ENCODE peak calls at places on chromosomes 13 and 19, in eight cellular contexts. T is right atrium auricular region, I is cardiac muscle cell, Q is OCI-LY7, G is PC-3, C is left ventricle myocardium inferior, N is upper lobe of right lung, J is GM23338. Z is an unnamed sample. For H3K4me1, the result is how much of the 10 kb centered on the place peaks cover.

GRCh38 chr19:56839665-56840451 is 668 bp downstream of the PEG3 start:
- DNase-seq in C (peak), I (no peak), T (peak), N (peak), Q (no peak), J (no peak), G (peak), Z (peak)

GRCh38 chr19:14440049-14440448 is 6.9 kb downstream of the PKN1 start:
- DNase-seq in Q (peak), I (no peak), T (peak), N (peak), J (peak), G (no peak), C (peak), Z (no peak)

GRCh38 chr19:5303208-5303607 is 37.4 kb downstream of the PTPRS start:
- DNase-seq in N (no peak), C (no peak), J (no peak), Q (no peak), T (no peak), I (no peak), G (no peak), Z (no peak)

GRCh38 chr13:87426737-87427136 is 244.4 kb upstream of the SLITRK5 start:
- DNase-seq in N (no peak), J (peak), G (no peak), I (no peak), C (no peak), T (no peak), Q (no peak), Z (no peak)

GRCh38 chr13:41500501-41500900 is 43.2 kb downstream of the RGCC start:
- DNase-seq in J (no peak), C (peak), G (peak), Q (peak), I (no peak), N (no peak), T (no peak), Z (no peak)

GRCh38 chr19:40962460-40962961 is 28.6 kb upstream of the CYP2B6 start:
- DNase-seq in G (peak), Q (no peak), N (no peak), I (no peak), T (no peak), J (no peak), C (no peak), Z (no peak)

GRCh38 chr13:71912524-71912923 is 45.5 kb upstream of the DACH1 start:
- DNase-seq in N (no peak), G (peak), I (no peak), C (no peak), Q (no peak), J (no peak), T (no peak), Z (no peak)

GRCh38 chr13:44045179-44045562 is 165.5 kb downstream of the LACC1 start:
- DNase-seq in G (no peak), C (no peak), Q (no peak), J (no peak), N (no peak), I (no peak), T (no peak), Z (no peak)

GRCh38 chr19:16605552-16605951 is 22.5 kb downstream of the MED26 start:
- DNase-seq in N (peak), C (peak), Q (no peak), J (no peak), T (no peak), I (no peak), G (no peak), Z (no peak)

GRCh38 chr13:26036383-26036782 is 15.4 kb downstream of the SHISA2 start:
- DNase-seq in N (no peak), Q (no peak), J (no peak), G (no peak), C (no peak), T (no peak), I (no peak), Z (no peak)

GRCh38 chr19:980133-980998 is 3.8 kb upstream of the WDR18 start:
- DNase-seq in G (no peak), I (peak), C (no peak), Q (no peak), J (peak), T (no peak), N (no peak), Z (no peak)

GRCh38 chr19:19399733-19400438 is 5.6 kb upstream of the GATAD2A start:
- DNase-seq in N (no peak), I (no peak), Q (no peak), G (no peak), J (no peak), T (no peak), C (no peak), Z (no peak)

GRCh38 chr19:48351341-48351752 is 12.4 kb downstream of the TMEM143 start:
- DNase-seq in G (peak), C (peak), I (peak), N (peak), J (peak), T (peak), Q (peak), Z (peak)

GRCh38 chr19:36259211-36259610 is 44.3 kb downstream of the ZNF146 start:
- DNase-seq in N (no peak), C (no peak), I (no peak), G (no peak), T (no peak), J (no peak), Q (no peak), Z (no peak)

GRCh38 chr13:44267966-44268365 is 105.7 kb upstream of the SERP2 start:
- DNase-seq in N (no peak), Q (no peak), G (peak), I (no peak), T (no peak), J (no peak), C (no peak), Z (no peak)

GRCh38 chr19:1862424-1863307 is 713 bp downstream of the KLF16 start:
- DNase-seq in T (no peak), C (no peak), J (peak), G (peak), I (peak), Q (peak), N (peak), Z (peak)

GRCh38 chr13:65585346-65585745 is 1644.8 kb downstream of the PCDH9 start:
- DNase-seq in I (no peak), Q (no peak), G (no peak), T (no peak), N (no peak), J (no peak), C (no peak), Z (no peak)

GRCh38 chr13:28559636-28560259 is 64.8 kb upstream of the FLT1 start:
- DNase-seq in T (no peak), N (no peak), J (no peak), Q (no peak), C (no peak), G (no peak), I (no peak), Z (no peak)

GRCh38 chr19:42281175-42282035 is 12.4 kb downstream of the CIC start:
- DNase-seq in C (peak), N (no peak), G (no peak), J (peak), I (peak), T (peak), Q (peak), Z (peak)

GRCh38 chr19:10421981-10422461 is 1.7 kb downstream of the PDE4A start:
- DNase-seq in G (no peak), T (no peak), C (no peak), N (no peak), I (no peak), Q (peak), J (no peak), Z (no peak)

GRCh38 chr13:32309812-32310706 is 5.1 kb downstream of the ZAR1L start:
- DNase-seq in T (no peak), G (peak), C (no peak), Q (peak), I (peak), J (peak), N (no peak), Z (peak)

GRCh38 chr19:24141612-24142011 is 54.6 kb downstream of the ZNF254 start:
- DNase-seq in G (no peak), I (no peak), C (no peak), N (no peak), J (no peak), Q (no peak), T (no peak), Z (no peak)

GRCh38 chr19:19820774-19821315 is 705 bp downstream of the ZNF506 start:
- DNase-seq in T (no peak), Q (peak), J (no peak), N (no peak), C (no peak), G (no peak), I (peak), Z (no peak)

GRCh38 chr13:60701919-60702318 is 304.9 kb downstream of the TDRD3 start:
- DNase-seq in I (no peak), C (no peak), Q (no peak), T (no peak), G (no peak), N (no peak), J (no peak), Z (no peak)

GRCh38 chr13:44281252-44282000 is 92.2 kb upstream of the SERP2 start:
- DNase-seq in Q (no peak), T (no peak), I (no peak), C (no peak), N (no peak), J (no peak), G (no peak), Z (no peak)

GRCh38 chr13:78317030-78317429 is 286.3 kb downstream of the POU4F1 start:
- DNase-seq in J (peak), Q (no peak), G (peak), N (no peak), I (peak), T (no peak), C (no peak), Z (no peak)

GRCh38 chr19:19321143-19321577 is 531 bp downstream of the MAU2 start:
- DNase-seq in C (no peak), I (peak), J (peak), Q (peak), T (no peak), N (no peak), G (peak), Z (no peak)

GRCh38 chr13:110062077-110062776 is 244.7 kb downstream of the COL4A1 start:
- DNase-seq in N (no peak), J (no peak), I (no peak), T (no peak), C (peak), G (peak), Q (no peak), Z (no peak)

GRCh38 chr19:29107831-29108230 is 105.1 kb downstream of the UQCRFS1 start:
- DNase-seq in J (no peak), I (no peak), C (no peak), Q (no peak), G (no peak), N (no peak), T (no peak), Z (peak)

GRCh38 chr13:79703772-79704171 is 222.8 kb downstream of the NDFIP2 start:
- DNase-seq in Q (no peak), C (no peak), T (no peak), G (no peak), J (no peak), I (no peak), N (no peak), Z (no peak)

GRCh38 chr19:1491849-1492170 is 829 bp downstream of the REEP6 start:
- DNase-seq in G (peak), I (no peak), T (no peak), C (no peak), N (no peak), J (no peak), Q (no peak), Z (peak)

GRCh38 chr13:110280996-110281688 is 25.8 kb downstream of the COL4A1 start:
- DNase-seq in Q (no peak), N (no peak), I (no peak), C (peak), G (no peak), T (peak), J (no peak), Z (no peak)

GRCh38 chr19:29623726-29624488 is 17.8 kb downstream of the POP4 start:
- DNase-seq in G (no peak), T (no peak), N (no peak), C (no peak), I (no peak), Q (no peak), J (no peak), Z (no peak)

GRCh38 chr13:27968316-27969072 is 621 bp downstream of the CDX2 start:
- DNase-seq in N (no peak), Q (no peak), I (no peak), C (no peak), G (no peak), J (peak), T (no peak), Z (no peak)

GRCh38 chr13:106083620-106084350 is 451.7 kb downstream of the EFNB2 start:
- DNase-seq in N (no peak), Q (no peak), C (no peak), J (peak), T (no peak), I (peak), G (peak), Z (no peak)

GRCh38 chr13:113413898-113414282 is 39.4 kb downstream of the ADPRHL1 start:
- DNase-seq in T (no peak), C (peak), N (peak), Q (no peak), J (no peak), G (no peak), I (no peak), Z (no peak)

GRCh38 chr13:33636955-33637670 is 180.8 kb upstream of the RFC3 start:
- DNase-seq in C (no peak), T (no peak), G (peak), N (no peak), Q (peak), J (no peak), I (no peak), Z (no peak)

DNA sequence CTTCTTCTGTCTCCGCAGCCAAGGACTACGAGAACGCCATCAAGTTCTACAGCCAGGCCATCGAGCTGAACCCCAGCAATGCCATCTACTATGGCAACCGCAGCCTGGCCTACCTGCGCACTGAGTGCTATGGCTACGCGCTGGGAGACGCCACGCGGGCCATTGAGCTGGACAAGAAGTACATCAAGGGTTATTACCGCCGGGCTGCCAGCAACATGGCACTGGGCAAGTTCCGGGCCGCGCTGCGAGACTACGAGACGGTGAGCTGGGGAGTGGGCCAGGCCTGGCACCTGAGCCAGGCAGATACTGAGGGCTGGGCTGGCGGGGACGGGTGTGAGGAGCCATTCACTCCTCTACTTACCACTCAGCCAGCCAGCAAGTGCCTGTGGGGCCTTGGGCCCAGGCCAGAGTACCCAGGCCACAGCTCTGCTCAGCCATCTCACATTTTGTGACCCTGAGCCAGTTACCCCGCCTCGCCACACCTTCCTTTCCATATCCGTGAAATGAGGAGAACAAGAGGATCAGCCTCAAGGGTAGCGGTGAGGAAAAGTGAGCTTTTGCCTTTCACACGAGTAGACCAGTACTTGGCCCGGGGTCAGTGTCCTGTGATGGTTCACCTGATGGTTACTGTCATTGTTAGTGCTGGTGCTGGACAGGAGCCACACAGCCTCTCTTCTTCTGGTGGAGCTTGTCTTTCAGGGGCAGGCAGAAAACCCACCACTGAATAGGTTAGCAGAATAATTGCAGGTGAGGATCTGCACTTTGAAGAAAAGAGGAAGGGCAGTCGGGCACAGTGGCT is 7.0 kb downstream of the PPP5C start:
- DNase-seq in C (no peak), I (no peak), N (peak), J (no peak), T (no peak), Q (no peak), G (no peak), Z (peak)
- H3K4me3 ChIP-seq in C (no peak), I (no peak), N (no peak), J (no peak), T (no peak), Q (no peak), G (no peak), Z (no peak)

GRCh38 chr19:7368456-7368855 is 19.7 kb downstream of the ARHGEF18 start:
- DNase-seq in C (no peak), N (no peak), T (no peak), J (no peak), I (no peak), Q (no peak), G (no peak), Z (peak)

GRCh38 chr19:7371001-7371400 is 22.3 kb downstream of the ARHGEF18 start:
- DNase-seq in G (no peak), J (no peak), C (no peak), T (no peak), I (no peak), N (no peak), Q (no peak), Z (no peak)

GRCh38 chr19:7370546-7370945 is 21.8 kb downstream of the ARHGEF18 start:
- DNase-seq in C (no peak), T (no peak), I (no peak), G (no peak), Q (no peak), J (no peak), N (no peak), Z (no peak)

GRCh38 chr19:7363225-7363624 is 14.5 kb downstream of the ARHGEF18 start:
- DNase-seq in G (no peak), C (no peak), N (no peak), I (no peak), J (no peak), Q (no peak), T (no peak), Z (no peak)

DNA sequence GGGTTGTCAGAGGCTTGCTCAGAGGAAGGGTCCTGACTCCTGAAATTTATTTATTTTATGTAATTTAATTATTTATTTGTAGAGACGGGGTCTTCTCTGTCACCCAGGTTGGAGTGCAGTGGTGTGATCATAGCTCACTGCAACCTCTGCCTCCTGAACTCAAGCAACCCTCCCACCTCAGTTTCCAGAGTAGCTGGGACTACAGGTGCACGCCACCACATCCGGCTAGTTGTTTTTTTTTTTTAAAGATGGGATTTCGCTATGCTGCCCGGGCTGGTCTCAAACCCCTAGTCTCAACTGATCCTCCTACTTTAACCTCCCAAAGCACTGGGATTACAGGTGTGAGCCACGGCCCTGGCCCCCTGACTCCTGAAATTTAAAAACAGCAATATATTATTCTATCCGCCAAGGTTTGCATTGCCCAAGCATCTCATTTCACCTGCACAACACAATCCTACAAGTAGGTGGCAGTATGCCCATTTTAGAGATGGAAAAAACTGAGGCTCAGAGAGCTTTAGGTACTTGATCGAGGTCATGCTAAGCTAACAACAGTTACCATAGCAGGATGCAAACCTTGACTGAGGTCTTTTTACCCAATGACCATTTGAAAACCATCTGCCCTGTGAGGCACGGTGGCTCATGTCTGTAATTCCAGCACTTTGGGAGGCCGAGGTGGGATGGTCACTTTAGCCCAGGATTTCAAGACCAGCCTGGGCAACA is 18.1 kb downstream of the ARHGEF18 start:
- DNase-seq in J (peak), I (no peak), C (no peak), Q (peak), T (no peak), G (peak), N (no peak), Z (no peak)
- TF ChIP-seq CTCF in J (peak), I (peak), C (peak), Q (peak), T (no peak), G (peak), N (peak), Z (no peak)

GRCh38 chr13:39317284-39317683 is 279.0 kb downstream of the NHLRC3 start:
- DNase-seq in I (no peak), J (no peak), T (no peak), N (no peak), C (peak), G (peak), Q (no peak), Z (peak)
- H3K4me1 ChIP-seq in I (under half), J (under half), T (under half), N (under half), C (half or more), G (under half), Q (under half), Z (under half)

GRCh38 chr19:46349311-46349993 is 2.6 kb downstream of the PPP5C start:
- DNase-seq in G (no peak), Q (peak), N (peak), I (peak), J (no peak), T (no peak), C (no peak), Z (no peak)
- H3K4me3 ChIP-seq in G (no peak), Q (peak), N (no peak), I (no peak), J (no peak), T (no peak), C (peak), Z (no peak)

GRCh38 chr13:76820759-76821158 is 65.4 kb downstream of the KCTD12 start:
- DNase-seq in T (peak), C (peak), N (no peak), G (no peak), I (no peak), J (peak), Q (no peak), Z (peak)
- TF ChIP-seq CTCF in T (no peak), C (peak), N (no peak), G (no peak), I (peak), J (no peak), Q (no peak), Z (no peak)

DNA sequence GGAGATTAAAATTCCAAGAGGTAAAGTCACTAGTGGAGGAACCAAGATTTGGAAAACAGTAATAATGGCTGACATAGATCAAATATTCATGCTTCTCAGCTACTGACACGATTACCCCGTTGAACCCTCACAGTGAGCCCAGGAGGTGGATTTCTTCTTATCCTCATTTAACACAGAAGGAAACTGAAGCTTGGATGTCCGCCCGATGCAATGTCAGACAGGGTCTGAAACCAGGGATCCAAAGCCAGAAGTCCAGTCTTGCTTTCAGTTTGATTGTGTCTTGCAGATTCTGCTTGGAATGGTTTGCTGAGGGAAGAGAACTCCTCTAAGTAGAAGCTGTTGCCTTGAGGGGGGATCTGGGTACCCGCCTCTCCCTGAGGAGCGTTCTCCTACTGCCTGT is 404.7 kb downstream of the KCNRG start:
- DNase-seq in T (peak), Q (no peak), G (no peak), J (no peak), N (no peak), C (peak), I (no peak), Z (peak)
- H3K4me1 ChIP-seq in T (half or more), Q (under half), G (under half), J (under half), N (under half), C (half or more), I (under half), Z (under half)

GRCh38 chr13:49784886-49785570 is 7.5 kb downstream of the KPNA3 start:
- DNase-seq in J (no peak), G (no peak), C (no peak), Q (no peak), N (no peak), T (no peak), I (no peak), Z (no peak)

GRCh38 chr13:49781791-49782190 is 10.7 kb downstream of the KPNA3 start:
- DNase-seq in T (no peak), J (no peak), C (no peak), Q (no peak), N (no peak), I (no peak), G (no peak), Z (no peak)

GRCh38 chr13:49782784-49783183 is 9.7 kb downstream of the KPNA3 start:
- DNase-seq in C (no peak), T (no peak), I (no peak), G (no peak), J (no peak), Q (no peak), N (no peak), Z (no peak)

GRCh38 chr13:49786609-49787008 is 5.9 kb downstream of the KPNA3 start:
- DNase-seq in Q (no peak), G (no peak), N (no peak), C (no peak), T (no peak), J (no peak), I (no peak), Z (no peak)

GRCh38 chr13:49783865-49784264 is 8.6 kb downstream of the KPNA3 start:
- DNase-seq in C (no peak), G (no peak), J (no peak), I (no peak), N (no peak), Q (no peak), T (no peak), Z (no peak)
- H3K4me3 ChIP-seq in C (no peak), G (no peak), J (no peak), I (no peak), N (no peak), Q (no peak), T (no peak), Z (no peak)